ENCODE peak calls at places on chromosomes 13 and 19, in five cellular contexts. Q, S, A, P and D are unnamed samples.

GRCh38 chr19:58003153-58003828 is 671 bp upstream of the ZNF606 start:
- DNase-seq in A (no peak), S (no peak), Q (no peak), P (no peak), D (no peak)

GRCh38 chr19:19475845-19476828 is 39.2 kb downstream of the TSSK6 start:
- DNase-seq in S (peak), A (no peak), P (peak), Q (no peak), D (no peak)

GRCh38 chr13:22496803-22497508 is 683.8 kb upstream of the SGCG start:
- DNase-seq in Q (no peak), A (no peak), S (no peak), P (no peak), D (no peak)

GRCh38 chr13:55087085-55087484 is 2053.6 kb upstream of the PRR20A start:
- DNase-seq in A (no peak), Q (no peak), S (no peak), P (no peak), D (no peak)

GRCh38 chr13:71770710-71771109 is 96.3 kb downstream of the DACH1 start:
- DNase-seq in Q (no peak), P (no peak), S (no peak), A (no peak), D (no peak)

GRCh38 chr13:106649495-106649894 is 81.6 kb upstream of the ARGLU1 start:
- DNase-seq in S (no peak), P (peak), A (peak), Q (peak), D (no peak)

GRCh38 chr19:42132030-42132628 is at the start of gene POU2F2:
- DNase-seq in S (no peak), Q (no peak), P (no peak), A (no peak), D (peak)

GRCh38 chr13:77118134-77118533 is 91.2 kb upstream of the FBXL3 start:
- DNase-seq in P (no peak), S (no peak), A (no peak), Q (no peak), D (no peak)

GRCh38 chr19:7670150-7670784 is 1.4 kb downstream of the RETN start:
- DNase-seq in A (no peak), S (no peak), Q (no peak), P (no peak), D (no peak)

GRCh38 chr19:3145909-3146676 is 10.3 kb downstream of the GNA15 start:
- DNase-seq in S (no peak), Q (no peak), A (no peak), P (no peak), D (no peak)

GRCh38 chr19:35088514-35088913 is 27.1 kb upstream of the FXYD3 start:
- DNase-seq in A (peak), S (no peak), P (peak), Q (peak), D (no peak)

GRCh38 chr13:23608704-23609413 is 38.6 kb downstream of the TNFRSF19 start:
- DNase-seq in Q (peak), S (no peak), A (no peak), P (no peak), D (no peak)

GRCh38 chr13:24661713-24662112 is 18.5 kb upstream of the ATP12A start:
- DNase-seq in A (no peak), P (no peak), Q (no peak), S (no peak), D (no peak)

GRCh38 chr13:78608254-78608704 is 4.9 kb upstream of the POU4F1 start:
- DNase-seq in A (no peak), P (no peak), Q (no peak), S (no peak), D (no peak)

GRCh38 chr13:40508112-40508511 is 158.3 kb downstream of the FOXO1 start:
- DNase-seq in A (peak), P (peak), Q (no peak), S (no peak), D (no peak)

GRCh38 chr19:41877916-41878905 is 1.1 kb downstream of the CD79A start:
- DNase-seq in P (no peak), A (no peak), S (no peak), Q (no peak), D (peak)

GRCh38 chr19:38043649-38044144 is 136.7 kb downstream of the SIPA1L3 start:
- DNase-seq in Q (no peak), A (no peak), S (no peak), P (no peak), D (no peak)

GRCh38 chr19:1807695-1808394 is 4.2 kb downstream of the ATP8B3 start:
- DNase-seq in Q (no peak), A (no peak), P (no peak), S (no peak), D (no peak)

GRCh38 chr13:41802684-41803554 is 158.0 kb downstream of the VWA8 start:
- DNase-seq in P (peak), S (no peak), A (no peak), Q (no peak), D (no peak)

GRCh38 chr13:72782717-72783116 is 784 bp downstream of the PIBF1 start:
- DNase-seq in Q (no peak), P (peak), A (peak), S (no peak), D (no peak)

GRCh38 chr13:50511877-50512332 is 331.6 kb downstream of the DLEU7 start:
- DNase-seq in A (no peak), Q (no peak), P (no peak), S (no peak), D (peak)

GRCh38 chr19:2454199-2454961 is 2.4 kb downstream of the LMNB2 start:
- DNase-seq in A (no peak), Q (no peak), S (no peak), P (no peak), D (no peak)

GRCh38 chr13:110925023-110925608 is 10.2 kb upstream of the ANKRD10 start:
- DNase-seq in P (no peak), S (peak), Q (no peak), A (no peak), D (no peak)

GRCh38 chr19:33100894-33101644 is 20.1 kb downstream of the GPATCH1 start:
- DNase-seq in P (no peak), A (peak), S (no peak), Q (peak), D (peak)

GRCh38 chr19:46133101-46133627 is 8.7 kb upstream of the IGFL3 start:
- DNase-seq in Q (peak), S (peak), A (peak), P (peak), D (no peak)

GRCh38 chr13:44273991-44274810 is 99.4 kb upstream of the SERP2 start:
- DNase-seq in A (no peak), P (no peak), Q (peak), S (no peak), D (peak)

GRCh38 chr19:1000095-1000494 is at the start of gene GRIN3B:
- DNase-seq in S (peak), Q (peak), P (peak), A (no peak), D (peak)

GRCh38 chr13:100870898-100871297 is 196.3 kb upstream of the TMTC4 start:
- DNase-seq in A (no peak), P (no peak), Q (no peak), S (peak), D (no peak)

GRCh38 chr13:41639955-41640780 is 182.8 kb downstream of the RGCC start:
- DNase-seq in Q (no peak), S (no peak), P (no peak), A (no peak), D (no peak)